ENCODE peak calls at places on chromosomes 7 and 10, in eight cellular contexts. P, E, C, M, I, A, O and S are unnamed samples.

GRCh38 chr7:42493436-42494198 is 256.6 kb upstream of the GLI3 start:
- DNase-seq in P (peak), E (peak), C (no peak), M (no peak), I (no peak), A (peak), O (no peak), S (no peak)

GRCh38 chr10:127159648-127160245 is 36.6 kb downstream of the INSYN2A start:
- DNase-seq in P (no peak), E (no peak), C (no peak), M (no peak), I (no peak), A (no peak), O (no peak), S (no peak)

GRCh38 chr10:98010939-98011685 is 19.3 kb downstream of the CRTAC1 start:
- DNase-seq in P (no peak), E (no peak), C (no peak), M (no peak), I (no peak), A (no peak), O (no peak), S (no peak)

GRCh38 chr7:83366629-83367028 is 203.9 kb upstream of the PCLO start:
- DNase-seq in P (no peak), E (no peak), C (no peak), M (no peak), I (no peak), A (no peak), O (peak), S (no peak)

GRCh38 chr10:79260803-79261740 is 86.2 kb upstream of the PPIF start:
- DNase-seq in P (no peak), E (no peak), C (no peak), M (no peak), I (no peak), A (no peak), O (peak), S (no peak)

GRCh38 chr7:134101716-134102115 is 25.4 kb upstream of the LRGUK start:
- DNase-seq in P (no peak), E (no peak), C (no peak), M (peak), I (no peak), A (no peak), O (no peak), S (no peak)

GRCh38 chr10:21334891-21335696 is 190.4 kb downstream of the SKIDA1 start:
- DNase-seq in P (no peak), E (peak), C (no peak), M (no peak), I (no peak), A (peak), O (no peak), S (no peak)

GRCh38 chr10:101319241-101319915 is 34.6 kb upstream of the BTRC start:
- DNase-seq in P (no peak), E (no peak), C (no peak), M (no peak), I (no peak), A (no peak), O (no peak), S (no peak)

GRCh38 chr7:107077699-107078516 is 33.4 kb downstream of the PRKAR2B start:
- DNase-seq in P (no peak), E (no peak), C (no peak), M (no peak), I (no peak), A (no peak), O (no peak), S (no peak)

GRCh38 chr10:11318812-11319598 is 292.4 kb downstream of the USP6NL start:
- DNase-seq in P (no peak), E (no peak), C (no peak), M (no peak), I (no peak), A (no peak), O (no peak), S (no peak)

GRCh38 chr10:71999360-72000072 is 35.3 kb downstream of the CHST3 start:
- DNase-seq in P (no peak), E (peak), C (no peak), M (no peak), I (no peak), A (no peak), O (peak), S (no peak)

GRCh38 chr10:13105184-13105583 is 5.2 kb downstream of the OPTN start:
- DNase-seq in P (no peak), E (no peak), C (no peak), M (no peak), I (no peak), A (no peak), O (no peak), S (no peak)

GRCh38 chr7:21944616-21945373 is 904 bp downstream of the CDCA7L start:
- DNase-seq in P (peak), E (no peak), C (peak), M (peak), I (peak), A (peak), O (no peak), S (no peak)

GRCh38 chr7:156001496-156002260 is 189.4 kb upstream of the SHH start:
- DNase-seq in P (no peak), E (no peak), C (no peak), M (no peak), I (no peak), A (no peak), O (no peak), S (no peak)

GRCh38 chr10:88804083-88804812 is 1.7 kb downstream of the LIPM start:
- DNase-seq in P (no peak), E (no peak), C (no peak), M (no peak), I (no peak), A (no peak), O (no peak), S (no peak)

GRCh38 chr10:10860455-10860976 is 157.2 kb upstream of the CELF2 start:
- DNase-seq in P (no peak), E (no peak), C (no peak), M (no peak), I (no peak), A (no peak), O (no peak), S (no peak)

GRCh38 chr7:157302314-157302711 is 34.5 kb upstream of the DNAJB6 start:
- DNase-seq in P (peak), E (no peak), C (peak), M (peak), I (peak), A (peak), O (no peak), S (peak)

GRCh38 chr7:41955475-41956243 is 252.8 kb upstream of the INHBA start:
- DNase-seq in P (peak), E (peak), C (no peak), M (peak), I (no peak), A (peak), O (peak), S (no peak)

GRCh38 chr10:2081501-2081900 is 344.2 kb upstream of the ADARB2 start:
- DNase-seq in P (no peak), E (no peak), C (no peak), M (no peak), I (no peak), A (no peak), O (no peak), S (no peak)